ENCODE peak calls at places on chromosomes 7 and 10, in four cellular contexts. M is transverse colon, K is lower leg skin, Y is A549. I is an unnamed sample.

GRCh38 chr7:158894825-158895224 is 38.5 kb downstream of the DYNC2I1 start:
- DNase-seq in M (no peak), K (no peak), Y (no peak), I (no peak)

GRCh38 chr10:60238408-60239100 is 151.1 kb downstream of the ANK3 start:
- DNase-seq in M (no peak), K (no peak), Y (peak; percentile 13), I (peak; percentile 17)

GRCh38 chr7:18505870-18506460 is 10.4 kb downstream of the HDAC9 start:
- DNase-seq in M (no peak), K (no peak), Y (no peak), I (no peak)

GRCh38 chr7:112140600-112140999 is 65.6 kb downstream of the DOCK4 start:
- DNase-seq in M (no peak), K (no peak), Y (no peak), I (no peak)

GRCh38 chr7:127920787-127921438 is 110.3 kb downstream of the LRRC4 start:
- DNase-seq in M (no peak), K (no peak), Y (no peak), I (no peak)

GRCh38 chr7:106562711-106563366 is 98.1 kb downstream of the CCDC71L start:
- DNase-seq in M (no peak), K (no peak), Y (no peak), I (no peak)

GRCh38 chr7:84524714-84525694 is 330.4 kb upstream of the SEMA3A start:
- DNase-seq in M (no peak), K (no peak), Y (peak; percentile 15), I (no peak)

GRCh38 chr10:91589015-91589655 is 43.7 kb downstream of the PPP1R3C start:
- DNase-seq in M (no peak), K (peak; percentile 80), Y (no peak), I (no peak)

GRCh38 chr10:48399551-48399950 is 93.1 kb downstream of the MAPK8 start:
- DNase-seq in M (no peak), K (no peak), Y (no peak), I (no peak)

GRCh38 chr10:33136781-33137180 is 178.8 kb upstream of the ITGB1 start:
- DNase-seq in M (no peak), K (peak; percentile 53), Y (no peak), I (no peak)

GRCh38 chr10:86340991-86341260 is 25.7 kb downstream of the GRID1 start:
- DNase-seq in M (no peak), K (no peak), Y (no peak), I (no peak)

GRCh38 chr7:105003275-105003674 is 10.7 kb upstream of the KMT2E start:
- DNase-seq in M (peak; percentile 54), K (peak; percentile 84), Y (no peak), I (no peak)

GRCh38 chr7:137592232-137592896 is 248.8 kb upstream of the PTN start:
- DNase-seq in M (peak; percentile 59), K (no peak), Y (peak; percentile 44), I (peak; percentile 42)

GRCh38 chr7:134784251-134785049 is 5.0 kb downstream of the CALD1 start:
- DNase-seq in M (no peak), K (no peak), Y (no peak), I (no peak)

GRCh38 chr7:123218866-123219265 is 19.1 kb upstream of the SLC13A1 start:
- DNase-seq in M (no peak), K (no peak), Y (no peak), I (no peak)

GRCh38 chr7:133853706-133854276 is 273.3 kb upstream of the LRGUK start:
- DNase-seq in M (peak; percentile 35), K (no peak), Y (peak; percentile 50), I (peak; percentile 23)

GRCh38 chr7:45098983-45099839 is 10.4 kb upstream of the NACAD start:
- DNase-seq in M (no peak), K (no peak), Y (no peak), I (no peak)

GRCh38 chr7:98205162-98205845 is 5.9 kb upstream of the BHLHA15 start:
- DNase-seq in M (no peak), K (peak; percentile 74), Y (no peak), I (no peak)

GRCh38 chr10:132792796-132793195 is 6.8 kb upstream of the NKX6-2 start:
- DNase-seq in M (no peak), K (no peak), Y (no peak), I (no peak)

GRCh38 chr10:22246680-22247391 is 29.0 kb upstream of the EBLN1 start:
- DNase-seq in M (no peak), K (no peak), Y (peak; percentile 83), I (peak; percentile 35)

GRCh38 chr10:97096327-97097153 is 89.2 kb downstream of the SLIT1 start:
- DNase-seq in M (no peak), K (no peak), Y (no peak), I (no peak)

GRCh38 chr7:100130608-100131453 is 4.1 kb downstream of the MBLAC1 start:
- DNase-seq in M (peak; percentile 90), K (peak; percentile 94), Y (peak; percentile 74), I (peak; percentile 72)

GRCh38 chr10:8069627-8070026 is 15.1 kb downstream of the GATA3 start:
- DNase-seq in M (no peak), K (no peak), Y (no peak), I (no peak)

GRCh38 chr7:105638324-105638723 is 57.0 kb upstream of the EFCAB10 start:
- DNase-seq in M (no peak), K (no peak), Y (no peak), I (no peak)

GRCh38 chr10:31689233-31689632 is 239.4 kb downstream of the ARHGAP12 start:
- DNase-seq in M (no peak), K (no peak), Y (no peak), I (no peak)

GRCh38 chr10:10510179-10510578 is 507.5 kb upstream of the CELF2 start:
- DNase-seq in M (no peak), K (no peak), Y (no peak), I (no peak)

GRCh38 chr10:45470098-45471012 is 96.3 kb downstream of the ALOX5 start:
- DNase-seq in M (peak; percentile 34), K (no peak), Y (no peak), I (no peak)
- TF ChIP-seq POLR2A in M (no peak), K (no peak), Y (no peak), I (no peak)

GRCh38 chr7:16420649-16421332 is 547 bp downstream of the CRPPA start:
- DNase-seq in M (peak; percentile 89), K (peak; percentile 96), Y (peak; percentile 76), I (peak; percentile 87)
- TF ChIP-seq POLR2A in M (peak; percentile 93), K (peak; percentile 41), Y (peak; percentile 90), I (peak; percentile 91)

DNA sequence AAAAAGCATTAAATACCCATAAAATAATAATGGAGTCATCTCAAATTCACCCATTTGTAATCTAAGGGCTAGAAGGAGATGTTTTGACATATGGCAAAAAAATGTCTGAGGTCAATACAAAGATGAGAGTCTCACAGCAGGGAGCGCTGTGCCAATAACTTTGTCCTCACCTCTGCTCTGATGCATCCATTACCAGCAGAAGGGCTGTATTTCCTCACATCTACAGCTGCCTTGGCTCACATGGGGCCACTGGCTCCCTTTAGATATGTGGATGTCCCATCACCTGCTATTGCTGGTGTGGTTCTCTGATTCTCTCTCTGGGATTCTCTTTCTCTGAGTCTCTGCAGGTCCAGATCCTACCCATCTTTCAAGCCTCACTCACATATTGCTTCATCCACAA is 90.3 kb upstream of the FAM133B start:
- DNase-seq in M (no peak), K (no peak), Y (no peak), I (no peak)
- TF ChIP-seq POLR2A in M (no peak), K (no peak), Y (no peak), I (no peak)

GRCh38 chr7:129367700-129368388 is 66.4 kb upstream of the STRIP2 start:
- DNase-seq in M (peak; percentile 88), K (peak; percentile 95), Y (peak; percentile 69), I (peak; percentile 41)
- TF ChIP-seq POLR2A in M (peak; percentile 97), K (no peak), Y (no peak), I (no peak)

DNA sequence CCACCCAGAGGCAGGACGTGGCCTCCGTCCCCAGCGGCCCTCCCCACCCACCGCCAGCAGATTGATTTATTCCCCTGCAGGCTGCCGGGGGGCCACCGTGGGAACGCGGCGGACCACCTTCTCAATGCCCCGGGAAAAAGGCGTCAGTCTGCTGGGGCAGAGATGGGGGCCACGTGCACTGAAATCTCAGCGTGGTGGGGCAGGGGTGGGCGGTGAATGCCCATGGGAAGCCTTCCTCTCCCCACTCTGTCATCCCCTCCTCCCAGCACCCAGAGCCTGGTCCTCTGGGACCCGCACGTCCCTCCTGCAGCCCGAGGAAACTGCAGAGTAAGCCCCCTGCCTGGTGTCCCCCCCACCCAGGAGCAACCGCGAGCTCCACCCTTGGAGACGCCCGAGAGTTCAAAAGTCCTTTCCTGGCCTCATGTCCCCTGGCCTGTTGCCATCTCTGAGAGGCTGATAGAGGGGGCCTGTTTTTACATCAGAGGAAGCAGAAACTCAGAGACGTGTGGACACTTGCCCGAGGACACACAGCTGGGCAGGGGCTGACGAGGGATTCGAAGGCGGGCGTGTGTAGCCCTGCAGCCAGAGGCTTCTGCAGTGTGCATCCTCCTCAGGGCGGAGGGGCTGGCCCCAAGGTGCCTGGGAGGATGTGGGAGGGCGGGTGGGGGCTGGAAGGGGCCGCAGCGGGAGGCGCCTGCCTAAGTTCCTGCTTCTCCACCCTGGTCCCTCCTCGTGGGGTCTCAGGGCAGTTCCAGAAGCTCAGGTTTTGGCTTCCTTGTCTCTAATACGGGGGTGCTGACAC is 21.8 kb downstream of the UNCX start:
- DNase-seq in M (no peak), K (no peak), Y (no peak), I (no peak)
- TF ChIP-seq POLR2A in M (no peak), K (no peak), Y (no peak), I (no peak)

GRCh38 chr7:1227814-1228534 is 4.7 kb upstream of the UNCX start:
- DNase-seq in M (no peak), K (no peak), Y (no peak), I (no peak)

GRCh38 chr7:1229956-1230355 is 2.7 kb upstream of the UNCX start:
- DNase-seq in M (no peak), K (no peak), Y (no peak), I (no peak)

GRCh38 chr7:1230411-1231213 is 2.1 kb upstream of the UNCX start:
- DNase-seq in M (no peak), K (no peak), Y (no peak), I (no peak)

GRCh38 chr7:1228535-1229333 is 3.9 kb upstream of the UNCX start:
- DNase-seq in M (no peak), K (no peak), Y (no peak), I (no peak)

GRCh38 chr7:1229334-1229935 is 3.2 kb upstream of the UNCX start:
- DNase-seq in M (no peak), K (no peak), Y (no peak), I (no peak)
- TF ChIP-seq POLR2A in M (no peak), K (no peak), Y (no peak), I (no peak)

GRCh38 chr10:103661198-103661950 is 167.9 kb downstream of the NEURL1 start:
- DNase-seq in M (peak; percentile 77), K (peak; percentile 97), Y (no peak), I (no peak)
- TF ChIP-seq POLR2A in M (peak; percentile 71), K (no peak), Y (no peak), I (no peak)

GRCh38 chr10:114043532-114044250 is at the start of gene ADRB1:
- DNase-seq in M (peak; percentile 77), K (peak; percentile 95), Y (peak; percentile 86), I (peak; percentile 89)
- TF ChIP-seq POLR2A in M (peak; percentile 42), K (no peak), Y (peak; percentile 55), I (peak; percentile 71)

GRCh38 chr10:123136806-123137642 is 1.3 kb downstream of the HMX3 start:
- DNase-seq in M (no peak), K (no peak), Y (no peak), I (no peak)
- TF ChIP-seq POLR2A in M (no peak), K (no peak), Y (no peak), I (no peak)